ENCODE peak calls at places on chromosomes 4 and X, in seven cellular contexts. V, Z, M, C, K, U and F are unnamed samples.

GRCh38 chr4:159069922-159070321 is 33.0 kb upstream of the RAPGEF2 start:
- DNase-seq in V (no peak), Z (no peak), M (peak), C (no peak), K (peak), U (no peak), F (no peak)

GRCh38 chr4:113881256-113881655 is 98.2 kb downstream of the ARSJ start:
- DNase-seq in V (no peak), Z (no peak), M (peak), C (no peak), K (peak), U (no peak), F (peak)

GRCh38 chr4:23324291-23324690 is 565.6 kb downstream of the PPARGC1A start:
- DNase-seq in V (no peak), Z (no peak), M (peak), C (no peak), K (peak), U (no peak), F (no peak)

GRCh38 chr4:24979554-24979953 is 51.2 kb downstream of the LGI2 start:
- DNase-seq in V (no peak), Z (no peak), M (peak), C (no peak), K (no peak), U (no peak), F (peak)

GRCh38 chrX:97637289-97637688 is 753.6 kb downstream of the RPA4 start:
- DNase-seq in V (no peak), Z (no peak), M (no peak), C (no peak), K (no peak), U (no peak), F (no peak)

GRCh38 chr4:86013623-86014022 is 346.2 kb downstream of the MAPK10 start:
- DNase-seq in V (no peak), Z (no peak), M (peak), C (no peak), K (peak), U (no peak), F (no peak)

GRCh38 chr4:147285751-147286150 is 195.1 kb upstream of the EDNRA start:
- DNase-seq in V (no peak), Z (no peak), M (peak), C (no peak), K (peak), U (no peak), F (no peak)

GRCh38 chrX:149185087-149185486 is 320.0 kb downstream of the IDS start:
- DNase-seq in V (no peak), Z (no peak), M (no peak), C (no peak), K (no peak), U (no peak), F (no peak)

GRCh38 chr4:151658959-151659593 is 101.7 kb downstream of the GATB start:
- DNase-seq in V (no peak), Z (no peak), M (peak), C (no peak), K (peak), U (no peak), F (peak)

GRCh38 chr4:26839534-26839951 is 21.1 kb upstream of the STIM2 start:
- DNase-seq in V (no peak), Z (no peak), M (peak), C (no peak), K (peak), U (no peak), F (no peak)

GRCh38 chrX:10044021-10044420 is 76.9 kb downstream of the CLDN34 start:
- DNase-seq in V (no peak), Z (no peak), M (no peak), C (no peak), K (no peak), U (no peak), F (no peak)

GRCh38 chr4:2288051-2288541 is 26.2 kb upstream of the MXD4 start:
- DNase-seq in V (no peak), Z (no peak), M (no peak), C (no peak), K (no peak), U (no peak), F (no peak)